ENCODE peak calls at places on chromosomes 7 and 10, in six cellular contexts. G is stimulated activated CD4-positive, alpha-beta T cell treated with anti-CD3 and anti-CD28 coated beads, Interleukin-15, amount 100 ng/mL, for 24 hours; U is HTR-8/SVneo; B is left lobe of liver; H is HT1080; Y is activated CD4-positive, alpha-beta T cell treated with anti-CD3 and anti-CD28 coated beads, Interleukin-2, amount 10 ng/mL, durations not matched to agents 7 days and 5 days. W is an unnamed sample.
A peak's percentile ranks its signal among the peaks of the same experiment; 100 is the strongest.

GRCh38 chr10:58919927-58920654 is 256.4 kb upstream of the PHYHIPL start:
- DNase-seq in Y (no peak), G (no peak), U (peak; percentile 34), B (no peak), H (peak; percentile 90), W (no peak)

GRCh38 chr7:141906285-141906684 is 9.9 kb upstream of the OR9A4 start:
- DNase-seq in H (peak; percentile 28), G (no peak), U (no peak), B (no peak), Y (no peak), W (no peak)

GRCh38 chr10:72688208-72688651 is 3.7 kb upstream of the MCU start:
- DNase-seq in G (no peak), H (peak; percentile 90), B (no peak), U (peak; percentile 83), Y (no peak), W (no peak)

GRCh38 chr7:112143567-112143966 is 62.6 kb downstream of the DOCK4 start:
- DNase-seq in G (no peak), B (no peak), Y (no peak), U (no peak), H (peak; percentile 91), W (no peak)

GRCh38 chr10:70462349-70462984 is 16.1 kb upstream of the PALD1 start:
- DNase-seq in H (peak; percentile 51), B (peak; percentile 56), U (no peak), G (no peak), Y (no peak), W (peak; percentile 85)

GRCh38 chr7:1459930-1460756 is 873 bp upstream of the MICALL2 start:
- DNase-seq in B (no peak), U (no peak), H (no peak), G (peak; percentile 23), Y (peak; percentile 34), W (peak; percentile 46)

GRCh38 chr10:57472823-57473619 is 794.7 kb downstream of the IPMK start:
- DNase-seq in G (no peak), H (no peak), Y (no peak), B (no peak), U (no peak), W (no peak)

GRCh38 chr7:289209-289755 is 688 bp upstream of the FOXL3 start:
- DNase-seq in G (no peak), Y (no peak), B (no peak), H (no peak), U (no peak), W (no peak)

GRCh38 chr10:69963835-69964710 is 88.6 kb upstream of the MACROH2A2 start:
- DNase-seq in U (no peak), G (no peak), Y (no peak), H (no peak), B (no peak), W (no peak)

GRCh38 chr7:50335795-50336754 is 31.6 kb downstream of the IKZF1 start:
- DNase-seq in Y (peak; percentile 81), U (no peak), G (peak; percentile 88), B (no peak), H (no peak), W (no peak)

GRCh38 chr7:670501-671390 is 55.8 kb upstream of the DNAAF5 start:
- DNase-seq in H (no peak), B (no peak), G (no peak), Y (no peak), U (no peak), W (no peak)

GRCh38 chr10:30538086-30538485 is 91.5 kb downstream of the LYZL2 start:
- DNase-seq in Y (no peak), H (peak; percentile 63), B (no peak), G (no peak), U (no peak), W (no peak)

GRCh38 chr10:1754506-1755177 is 17.3 kb upstream of the ADARB2 start:
- DNase-seq in B (no peak), G (no peak), H (peak; percentile 10), U (no peak), Y (no peak), W (no peak)

GRCh38 chr10:23171232-23171876 is 20.8 kb upstream of the PTF1A start:
- DNase-seq in H (no peak), G (no peak), Y (peak; percentile 10), B (no peak), U (peak; percentile 28), W (peak; percentile 65)

GRCh38 chr10:124285587-124286527 is 132.9 kb downstream of the OAT start:
- DNase-seq in H (no peak), G (no peak), Y (no peak), B (no peak), U (no peak), W (no peak)

GRCh38 chr7:16912540-16912939 is 30.8 kb upstream of the AGR3 start:
- DNase-seq in G (no peak), H (no peak), U (no peak), Y (no peak), B (no peak), W (no peak)

W was measured in body of pancreas.